ENCODE peak calls at places on chromosome 19, in four cellular contexts. Y is endothelial cell, Q is transverse colon, B is progenitor cell of endocrine pancreas. O is an unnamed sample.
A peak's percentile ranks its signal among the peaks of the same experiment; 100 is the strongest.

GRCh38 chr19:898663-899062 is 5.4 kb downstream of the RNU6-9 start:
- DNase-seq in B (no peak), Y (no peak), Q (no peak), O (peak; percentile 57)

GRCh38 chr19:51703655-51704515 is 10.8 kb downstream of the SPACA6 start:
- DNase-seq in B (peak; percentile 91), Y (peak; percentile 98), Q (peak; percentile 98), O (peak; percentile 99)

GRCh38 chr19:49809155-49809986 is 3.7 kb downstream of the FUZ start:
- DNase-seq in Q (peak; percentile 66), B (peak; percentile 30), Y (peak; percentile 45), O (peak; percentile 54)

GRCh38 chr19:4059493-4059880 is 7.2 kb downstream of the ZBTB7A start:
- DNase-seq in Y (no peak), Q (peak; percentile 85), B (no peak), O (no peak)

GRCh38 chr19:17966497-17967257 is at the start of gene KCNN1:
- DNase-seq in Y (peak; percentile 46), Q (no peak), B (peak; percentile 52), O (no peak)

GRCh38 chr19:38384209-38385027 is 3.4 kb downstream of the GGN start:
- DNase-seq in B (no peak), Y (peak; percentile 60), Q (no peak), O (no peak)

GRCh38 chr19:17358395-17358794 is 18.7 kb downstream of the PLVAP start:
- DNase-seq in Y (no peak), B (no peak), Q (no peak), O (no peak)

GRCh38 chr19:41327076-41327475 is 17.1 kb downstream of the CCDC97 start:
- DNase-seq in B (no peak), Y (no peak), Q (no peak), O (peak; percentile 36)

GRCh38 chr19:17936379-17936778 is 3.6 kb downstream of the CCDC124 start:
- DNase-seq in B (no peak), Q (no peak), Y (no peak), O (no peak)

GRCh38 chr19:3983936-3984583 is 1.2 kb downstream of the EEF2 start:
- DNase-seq in B (no peak), Q (peak; percentile 70), Y (no peak), O (no peak)

GRCh38 chr19:42635233-42635539 is 40.5 kb upstream of the CEACAM8 start:
- DNase-seq in Q (no peak), B (no peak), Y (no peak), O (no peak)
- TF ChIP-seq CTCF in Q (no peak), B (no peak), Y (no peak), O (peak; percentile 18)

DNA sequence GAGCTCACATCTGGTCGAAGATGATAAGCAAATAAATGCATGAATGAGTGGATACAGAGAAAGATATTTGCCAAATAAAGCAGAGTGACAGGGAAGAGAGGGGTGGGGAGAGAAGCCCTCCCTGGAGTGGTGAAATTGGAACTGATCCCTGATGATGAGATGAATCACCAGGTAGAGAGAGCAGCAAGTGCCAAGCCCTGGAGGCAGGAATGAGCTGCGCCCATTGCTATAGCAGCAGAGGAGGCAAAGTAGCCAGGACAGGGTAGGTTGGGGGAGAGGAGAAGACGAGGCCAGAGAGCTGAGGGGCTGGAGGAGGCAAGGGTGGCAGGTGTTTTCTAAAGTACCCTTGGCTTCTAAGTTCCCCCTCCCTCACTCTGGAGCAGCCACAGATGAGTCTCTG is 13.7 kb downstream of the FXYD5 start:
- DNase-seq in Y (no peak), B (no peak), Q (no peak), O (no peak)
- TF ChIP-seq CTCF in Y (no peak), B (no peak), Q (no peak), O (no peak)

GRCh38 chr19:13917888-13918406 is 11.9 kb downstream of the CC2D1A start:
- DNase-seq in B (no peak), Y (no peak), Q (no peak), O (no peak)

GRCh38 chr19:13909430-13909829 is 3.4 kb downstream of the CC2D1A start:
- DNase-seq in Y (no peak), Q (peak; percentile 76), B (no peak), O (no peak)

GRCh38 chr19:13918726-13919411 is 12.9 kb downstream of the CC2D1A start:
- DNase-seq in Y (no peak), B (no peak), Q (no peak), O (no peak)

GRCh38 chr19:13913352-13913751 is 7.4 kb downstream of the CC2D1A start:
- DNase-seq in Y (no peak), B (no peak), Q (no peak), O (no peak)

DNA sequence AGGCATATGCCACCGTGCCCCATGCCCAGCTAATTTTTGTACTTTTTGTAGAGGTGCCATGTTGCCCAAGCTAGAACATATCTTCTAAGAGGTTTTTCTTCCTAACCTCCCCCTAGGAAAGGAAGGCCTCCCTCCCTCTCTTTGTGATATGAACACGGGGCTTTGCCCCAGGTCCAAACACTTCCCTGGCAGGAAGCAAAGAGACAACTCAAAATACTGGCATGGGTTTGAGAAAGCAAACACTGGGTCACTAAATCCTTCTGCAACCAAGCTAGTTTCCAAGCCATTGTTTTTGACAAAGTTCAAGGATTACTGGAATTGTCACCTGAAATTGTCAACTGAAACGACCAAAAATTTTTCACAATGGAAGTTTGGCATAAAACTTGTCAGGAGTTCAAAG is 8.8 kb downstream of the CC2D1A start:
- DNase-seq in B (no peak), Q (no peak), Y (no peak), O (no peak)
- TF ChIP-seq CTCF in B (no peak), Q (no peak), Y (no peak), O (no peak)

GRCh38 chr19:33860691-33861090 is 64.0 kb downstream of the KCTD15 start:
- DNase-seq in Y (no peak), Q (no peak), B (no peak), O (no peak)
- TF ChIP-seq CTCF in Y (no peak), Q (no peak), B (no peak), O (no peak)

DNA sequence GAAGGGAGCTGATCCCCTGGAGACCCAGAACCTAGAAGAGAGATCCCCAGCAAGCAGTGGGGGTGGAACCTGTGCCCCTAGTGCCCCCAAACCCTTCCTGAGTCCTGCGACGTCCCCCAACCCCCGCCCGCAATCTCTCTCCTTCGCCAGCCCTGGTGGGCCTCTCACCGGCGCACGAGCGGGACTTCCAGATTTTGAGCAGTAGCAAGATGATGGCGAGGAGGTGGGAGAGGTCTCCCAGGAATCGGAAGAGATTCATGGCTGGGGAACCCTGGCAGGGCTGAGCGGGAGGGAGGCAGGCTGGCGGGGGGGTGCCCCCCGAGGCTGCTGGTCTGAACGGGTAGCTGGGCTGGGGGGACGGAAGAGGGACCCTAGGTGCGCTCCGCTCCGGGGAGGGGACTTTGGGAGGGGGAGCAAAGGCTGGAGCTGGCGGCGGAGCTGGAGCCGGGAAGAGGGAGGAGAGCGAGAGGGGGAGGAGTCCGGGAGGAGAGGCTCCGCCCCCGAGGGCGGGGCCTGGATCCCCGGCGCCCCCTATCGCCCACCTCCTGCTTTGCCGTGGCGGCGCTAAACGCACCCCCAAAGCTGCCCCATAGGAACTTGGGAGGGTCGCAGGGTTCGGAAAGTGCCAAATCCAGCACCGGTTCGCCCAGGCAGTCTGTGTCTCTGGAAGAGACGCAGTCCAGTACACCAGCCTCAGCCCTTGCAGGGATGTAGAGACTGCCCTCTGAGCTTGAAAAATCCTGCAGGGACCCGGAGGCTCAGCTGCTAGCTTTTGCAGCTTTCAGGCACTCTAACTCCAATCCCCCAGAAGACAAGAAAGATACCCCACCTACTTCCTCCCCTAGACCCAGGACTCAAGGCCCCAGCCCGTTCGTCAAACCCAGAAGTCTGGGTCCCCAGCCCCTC is at the start of gene KDELR1:
- DNase-seq in B (peak; percentile 78), Q (peak; percentile 82), Y (peak; percentile 87), O (peak; percentile 74)
- TF ChIP-seq CTCF in B (peak; percentile 84), Q (peak; percentile 88), Y (peak; percentile 82), O (peak; percentile 85)

GRCh38 chr19:31338069-31338767 is 11.0 kb downstream of the TSHZ3 start:
- DNase-seq in Q (peak; percentile 47), B (peak; percentile 43), Y (peak; percentile 68), O (peak; percentile 55)
- TF ChIP-seq CTCF in Q (peak; percentile 42), B (peak; percentile 69), Y (peak; percentile 50), O (peak; percentile 40)

GRCh38 chr19:58338825-58339558 is 12.2 kb downstream of the ZSCAN22 start:
- DNase-seq in Y (peak; percentile 63), Q (no peak), B (no peak), O (no peak)
- TF ChIP-seq CTCF in Y (peak; percentile 60), Q (no peak), B (peak; percentile 24), O (no peak)

GRCh38 chr19:23273022-23273593 is 22.9 kb upstream of the ZNF724 start:
- DNase-seq in Y (no peak), B (no peak), Q (peak; percentile 21), O (peak; percentile 41)

GRCh38 chr19:23273594-23274412 is 23.6 kb upstream of the ZNF724 start:
- DNase-seq in Y (peak; percentile 89), Q (peak; percentile 96), B (peak; percentile 85), O (peak; percentile 97)
- TF ChIP-seq CTCF in Y (no peak), Q (no peak), B (no peak), O (no peak)

GRCh38 chr19:13033244-13033643 is 38.0 kb downstream of the NFIX start:
- DNase-seq in Q (no peak), B (no peak), Y (no peak), O (no peak)
- TF ChIP-seq CTCF in Q (no peak), B (no peak), Y (no peak), O (no peak)

DNA sequence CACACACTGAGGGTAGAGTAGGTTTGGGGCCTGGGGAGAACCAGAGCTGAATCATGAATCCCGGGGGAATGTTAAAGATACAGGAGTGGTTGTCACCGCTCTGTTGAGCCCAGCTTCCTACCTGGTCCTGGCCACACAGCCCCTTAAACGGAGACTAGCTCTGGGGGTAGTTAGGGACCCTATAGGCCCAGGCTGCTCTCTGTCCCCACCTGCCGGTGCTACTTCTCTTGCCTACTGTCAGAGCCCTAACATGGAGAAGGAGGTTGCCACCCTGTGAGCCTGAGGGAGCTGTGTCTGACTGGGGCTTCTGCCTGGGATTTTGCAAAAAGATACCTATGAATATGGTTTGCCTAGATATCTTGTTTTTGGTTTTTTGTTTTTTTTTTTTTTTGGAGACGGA is 36.6 kb upstream of the ZNF429 start:
- DNase-seq in Q (no peak), Y (no peak), B (no peak), O (peak; percentile 52)
- TF ChIP-seq CTCF in Q (no peak), Y (no peak), B (peak; percentile 12), O (peak; percentile 26)

O was measured in activated CD8-positive, alpha-beta T cell treated with anti-CD3 and anti-CD28 coated beads for 36 hours.